ENCODE peak calls at places on chromosomes 5 and 9, in five cellular contexts. N, E, A, B and O are unnamed samples.

GRCh38 chr9:103804077-103804735 is 289.9 kb upstream of the SMC2 start:
- DNase-seq in A (peak; percentile 88), E (no peak), B (no peak), N (no peak), O (no peak)

GRCh38 chr9:101999441-101999840 is 261.0 kb upstream of the GRIN3A start:
- DNase-seq in A (no peak), B (no peak), E (no peak), N (no peak), O (no peak)

GRCh38 chr5:160311491-160312138 is 749 bp downstream of the CCNJL start:
- DNase-seq in B (no peak), E (no peak), A (no peak), N (no peak), O (no peak)

GRCh38 chr5:150781706-150782614 is 3.4 kb downstream of the SMIM3 start:
- DNase-seq in A (no peak), E (no peak), N (no peak), B (no peak), O (no peak)

GRCh38 chr9:122988141-122988540 is 45.3 kb upstream of the GPR21 start:
- DNase-seq in B (no peak), N (no peak), A (no peak), E (no peak), O (no peak)

GRCh38 chr5:141313711-141314110 is 6.9 kb downstream of the TAF7 start:
- DNase-seq in A (no peak), E (no peak), N (no peak), B (no peak), O (no peak)

GRCh38 chr5:172479034-172479783 is 24.9 kb upstream of the SH3PXD2B start:
- DNase-seq in N (peak; percentile 84), E (peak; percentile 84), A (peak; percentile 95), B (peak; percentile 41), O (peak; percentile 85)

GRCh38 chr9:63817622-63818518 is 1467.1 kb downstream of the FOXD4L5 start:
- DNase-seq in E (peak; percentile 79), A (peak; percentile 37), N (peak; percentile 68), B (peak; percentile 93), O (peak; percentile 77)

GRCh38 chr5:149781612-149782011 is 51.5 kb downstream of the PPARGC1B start:
- DNase-seq in N (no peak), A (no peak), B (no peak), E (no peak), O (no peak)

GRCh38 chr5:9207820-9208418 is 338.0 kb downstream of the SEMA5A start:
- DNase-seq in N (peak; percentile 35), A (peak; percentile 38), E (no peak), B (peak; percentile 12), O (peak; percentile 38)

GRCh38 chr9:100448266-100448665 is 21.3 kb downstream of the MSANTD3 start:
- DNase-seq in A (no peak), N (no peak), B (no peak), E (no peak), O (no peak)

DNA sequence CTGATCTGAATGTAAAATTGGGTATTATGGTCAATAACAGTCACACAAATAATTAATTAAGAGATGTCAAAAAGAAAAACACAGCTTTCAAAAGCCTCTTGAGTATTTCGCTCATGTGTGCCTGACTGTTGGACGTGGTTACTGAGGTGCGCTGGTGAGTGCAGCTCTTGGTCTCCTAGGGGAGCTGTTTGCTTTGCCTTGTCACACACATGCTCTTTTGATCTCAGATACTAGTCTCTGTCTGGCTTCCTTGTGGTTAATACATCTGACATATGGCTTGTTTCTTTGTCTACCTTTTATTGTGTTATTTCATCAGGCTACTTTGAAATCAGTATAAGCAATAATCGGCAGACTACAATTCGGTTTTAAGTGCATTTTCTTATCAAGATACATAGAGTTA is 51.5 kb downstream of the PCSK1 start:
- DNase-seq in E (no peak), N (no peak), A (no peak), B (no peak), O (no peak)
- TF ChIP-seq CTCF in E (no peak), N (peak; percentile 22), A (no peak), B (peak; percentile 6), O (peak; percentile 2)

GRCh38 chr5:72269411-72269780 is 50.6 kb downstream of the MRPS27 start:
- DNase-seq in E (no peak), A (no peak), N (no peak), B (no peak), O (no peak)
- TF ChIP-seq CTCF in E (peak; percentile 40), A (no peak), N (peak; percentile 7), B (no peak), O (no peak)

GRCh38 chr5:154977409-154977808 is 36.1 kb upstream of the KIF4B start:
- DNase-seq in E (no peak), B (no peak), A (no peak), N (no peak), O (no peak)

GRCh38 chr5:154968953-154969352 is 28.1 kb downstream of the MRPL22 start:
- DNase-seq in E (no peak), B (no peak), A (no peak), N (no peak), O (no peak)

GRCh38 chr5:154970759-154971158 is 29.9 kb downstream of the MRPL22 start:
- DNase-seq in N (no peak), B (no peak), A (no peak), E (no peak), O (no peak)

GRCh38 chr5:154971501-154971900 is 30.6 kb downstream of the MRPL22 start:
- DNase-seq in N (no peak), A (no peak), B (no peak), E (no peak), O (no peak)

DNA sequence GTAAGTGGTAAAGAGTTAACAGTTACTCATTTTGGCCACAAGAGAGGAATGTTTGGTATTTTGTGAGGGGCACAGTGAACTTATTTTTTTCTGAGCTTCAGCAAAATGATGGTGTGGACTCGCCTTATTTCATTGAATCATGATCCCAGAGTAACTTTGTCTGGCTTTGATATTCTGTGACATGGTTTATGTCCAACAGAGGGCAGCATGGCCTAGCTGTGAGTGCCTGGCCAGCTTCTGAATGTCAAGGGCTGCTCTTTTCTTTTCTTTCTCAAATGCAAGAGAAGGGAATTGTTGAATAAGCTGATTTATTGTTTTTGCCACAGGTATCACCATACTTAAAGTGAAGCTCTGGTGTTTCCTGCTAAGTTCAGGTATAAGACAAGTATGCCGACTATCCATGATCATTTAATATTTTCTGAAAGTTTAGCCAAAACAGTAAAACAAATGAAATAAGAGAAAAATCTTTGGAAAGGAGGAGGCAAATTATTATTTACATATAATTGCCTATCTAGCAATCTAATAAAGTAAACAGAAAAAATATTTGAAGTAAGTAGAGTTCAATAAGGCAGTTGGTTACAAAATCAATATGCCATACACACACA is 31.7 kb downstream of the MRPL22 start:
- DNase-seq in E (no peak), B (no peak), N (no peak), A (peak; percentile 53), O (no peak)
- TF ChIP-seq CTCF in E (no peak), B (peak; percentile 60), N (peak; percentile 56), A (peak; percentile 48), O (peak; percentile 37)

DNA sequence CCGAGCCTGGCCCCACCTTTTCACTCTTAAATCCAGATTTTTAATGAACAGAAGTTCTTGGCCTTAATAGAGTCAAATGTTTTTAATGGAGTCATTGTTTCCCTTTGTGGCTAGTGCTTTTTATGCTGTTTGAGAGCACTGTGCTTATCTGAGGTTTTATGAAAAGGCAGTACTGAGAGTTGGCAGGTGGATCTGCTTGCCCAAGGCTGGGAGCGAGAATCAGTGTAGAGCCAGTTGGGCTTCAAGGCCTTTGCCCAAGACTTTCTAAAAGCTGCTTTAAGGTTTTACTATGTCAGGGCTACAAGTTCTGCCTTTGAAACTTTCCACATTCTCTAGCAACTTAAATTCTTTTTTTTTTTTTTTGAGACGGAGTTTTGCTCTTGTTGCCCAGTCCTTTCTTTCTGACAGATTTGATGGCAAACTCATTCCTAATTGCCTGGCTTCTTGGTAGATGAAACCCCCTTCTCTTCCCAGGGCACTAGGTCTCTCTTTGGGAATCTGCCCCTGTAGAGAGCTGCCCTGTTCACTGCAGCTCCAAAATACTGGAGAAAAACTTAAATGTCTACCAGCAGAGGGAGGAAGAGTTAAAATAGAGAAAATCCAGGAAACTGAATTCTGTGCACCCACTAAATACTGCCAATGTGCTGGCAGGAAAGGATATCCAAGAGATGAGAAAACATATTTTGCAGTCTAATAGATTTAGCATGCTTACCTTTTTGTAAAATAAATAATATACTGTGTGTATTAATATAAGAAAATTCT is 36.9 kb upstream of the CDK20 start:
- DNase-seq in A (peak; percentile 45), N (no peak), B (no peak), E (no peak), O (no peak)
- TF ChIP-seq CTCF in A (no peak), N (no peak), B (no peak), E (no peak), O (no peak)

DNA sequence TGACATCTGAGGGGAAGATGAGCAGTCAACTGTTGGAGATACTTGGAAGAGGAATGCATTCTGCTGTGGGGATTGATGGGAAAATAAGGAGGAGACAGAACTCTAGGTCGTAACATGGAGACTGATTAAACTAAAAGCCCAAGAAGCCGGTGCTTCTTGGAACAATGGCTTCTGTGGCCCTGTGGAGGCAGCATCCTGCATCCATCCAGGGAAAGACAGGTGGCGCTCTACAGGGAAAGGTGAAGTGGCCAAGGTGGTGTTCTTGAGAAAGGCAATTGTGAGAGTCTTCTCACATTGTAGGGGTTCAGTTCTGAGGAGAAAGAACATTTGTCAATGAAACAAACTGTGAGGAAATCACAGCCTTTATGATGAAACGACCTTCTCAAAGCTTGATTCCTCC is 31.2 kb downstream of the ZFAND5 start:
- DNase-seq in A (no peak), E (no peak), N (no peak), B (no peak), O (no peak)
- TF ChIP-seq CTCF in A (no peak), E (no peak), N (peak; percentile 35), B (peak; percentile 35), O (peak; percentile 13)

GRCh38 chr5:139038618-139039305 is 159.4 kb downstream of the SIL1 start:
- DNase-seq in N (no peak), B (no peak), A (no peak), E (no peak), O (no peak)
- TF ChIP-seq CTCF in N (no peak), B (no peak), A (no peak), E (no peak), O (no peak)

GRCh38 chr9:35071814-35072460 is 488 bp downstream of the VCP start:
- DNase-seq in N (peak; percentile 90), B (peak; percentile 91), A (peak; percentile 92), E (peak; percentile 70), O (peak; percentile 85)
- TF ChIP-seq CTCF in N (peak; percentile 52), B (peak; percentile 20), A (no peak), E (no peak), O (peak; percentile 41)

DNA sequence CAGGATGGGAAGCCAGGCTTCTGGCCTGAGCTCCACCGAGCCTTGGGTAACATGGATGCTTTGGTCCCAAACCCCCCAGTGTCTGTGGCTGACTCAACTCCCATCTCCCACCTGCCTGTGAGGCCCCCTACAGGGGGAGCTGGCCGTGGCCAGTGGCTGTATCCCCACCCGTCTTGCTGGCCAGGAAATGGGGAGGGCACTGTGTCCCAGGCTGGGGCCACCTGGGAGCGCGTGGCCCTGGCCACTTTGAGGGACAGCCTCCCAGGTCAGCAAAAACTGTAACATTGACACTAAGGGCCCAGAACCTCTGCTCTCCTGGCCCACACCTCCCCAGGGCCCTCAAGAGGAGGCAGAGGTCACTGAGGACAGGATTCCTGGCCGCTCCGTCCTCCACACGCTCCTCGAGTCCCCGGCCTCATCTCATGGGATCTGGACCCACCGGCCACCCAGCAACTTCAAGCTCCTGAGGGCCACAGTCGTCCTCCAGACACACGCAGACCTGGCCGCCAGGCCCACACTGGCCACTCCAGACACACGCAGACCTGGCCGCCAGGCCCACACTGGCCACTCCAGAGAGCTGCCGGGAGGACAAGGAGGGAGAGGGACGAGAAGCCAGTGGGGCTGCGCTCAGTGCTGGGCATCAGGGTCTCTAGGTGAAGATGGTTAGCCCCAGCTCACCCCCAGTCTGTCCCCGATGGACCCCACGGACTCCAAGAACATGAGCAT is 44.2 kb downstream of the DBH start:
- DNase-seq in B (no peak), N (no peak), A (no peak), E (no peak), O (no peak)
- TF ChIP-seq CTCF in B (no peak), N (no peak), A (no peak), E (no peak), O (no peak)